ENCODE peak calls at places on chromosomes 5 and 9, in six cellular contexts. S, F, L, B, K and J are unnamed samples.

GRCh38 chr5:153979015-153979414 is 59.7 kb downstream of the FAM114A2 start:
- DNase-seq in S (no peak), F (no peak), L (no peak), B (no peak), K (no peak), J (no peak)

GRCh38 chr9:27194401-27195091 is 85.5 kb downstream of the TEK start:
- DNase-seq in S (no peak), F (peak), L (no peak), B (peak), K (no peak), J (no peak)

GRCh38 chr5:129046151-129046550 is 48.4 kb upstream of the ISOC1 start:
- DNase-seq in S (no peak), F (peak), L (no peak), B (no peak), K (no peak), J (no peak)

GRCh38 chr9:115923903-115924668 is 229.5 kb upstream of the PAPPA start:
- DNase-seq in S (no peak), F (peak), L (no peak), B (no peak), K (peak), J (no peak)

GRCh38 chr5:127909078-127909477 is 174.5 kb upstream of the SLC12A2 start:
- DNase-seq in S (no peak), F (peak), L (no peak), B (peak), K (no peak), J (peak)

GRCh38 chr9:19488721-19489120 is 79.9 kb downstream of the ACER2 start:
- DNase-seq in S (no peak), F (no peak), L (no peak), B (no peak), K (no peak), J (no peak)

GRCh38 chr9:21770877-21771560 is 31.4 kb upstream of the MTAP start:
- DNase-seq in S (no peak), F (peak), L (no peak), B (peak), K (no peak), J (no peak)

GRCh38 chr5:118752992-118753391 is 235.4 kb downstream of the DTWD2 start:
- DNase-seq in S (no peak), F (no peak), L (no peak), B (no peak), K (no peak), J (no peak)

GRCh38 chr5:103532116-103532734 is 30.4 kb downstream of the NUDT12 start:
- DNase-seq in S (no peak), F (no peak), L (no peak), B (no peak), K (no peak), J (no peak)

GRCh38 chr9:120820095-120820494 is 22.6 kb downstream of the PSMD5 start:
- DNase-seq in S (no peak), F (no peak), L (no peak), B (no peak), K (no peak), J (no peak)

GRCh38 chr5:152632380-152632779 is 227.3 kb upstream of the NMUR2 start:
- DNase-seq in S (no peak), F (no peak), L (no peak), B (no peak), K (no peak), J (no peak)

GRCh38 chr5:83914199-83914598 is 193.5 kb upstream of the HAPLN1 start:
- DNase-seq in S (no peak), F (peak), L (no peak), B (no peak), K (no peak), J (no peak)

GRCh38 chr9:71363286-71363961 is 242.0 kb upstream of the TRPM3 start:
- DNase-seq in S (no peak), F (no peak), L (no peak), B (no peak), K (no peak), J (no peak)

GRCh38 chr9:33114746-33115145 is 38.3 kb upstream of the SMU1 start:
- DNase-seq in S (no peak), F (no peak), L (no peak), B (no peak), K (no peak), J (peak)

GRCh38 chr9:33113799-33114547 is 37.5 kb upstream of the SMU1 start:
- DNase-seq in S (no peak), F (no peak), L (no peak), B (no peak), K (no peak), J (no peak)

GRCh38 chr9:33117306-33117705 is 40.8 kb upstream of the SMU1 start:
- DNase-seq in S (no peak), F (no peak), L (no peak), B (no peak), K (no peak), J (no peak)

GRCh38 chr9:33117816-33118215 is 41.3 kb upstream of the SMU1 start:
- DNase-seq in S (no peak), F (no peak), L (no peak), B (no peak), K (no peak), J (no peak)

DNA sequence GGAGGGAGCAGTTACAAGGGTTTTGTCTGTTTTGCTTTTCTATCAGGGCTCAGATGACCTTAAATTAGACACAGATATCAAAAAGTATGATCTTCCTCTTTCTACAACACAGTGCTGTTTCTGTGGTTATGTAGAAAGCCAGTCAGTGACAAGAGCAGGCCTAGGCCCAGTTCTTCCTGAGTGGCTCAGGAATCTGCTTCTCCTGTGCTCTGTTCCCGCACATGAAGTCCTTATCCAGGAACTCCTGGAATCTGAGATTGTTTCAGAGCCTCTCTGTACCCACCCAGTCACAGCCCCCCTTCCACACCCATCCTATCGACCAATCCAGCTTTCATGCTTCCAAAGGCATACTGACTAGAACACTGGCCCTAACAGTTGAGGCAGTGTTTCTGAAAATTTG is 40.4 kb upstream of the SMU1 start:
- DNase-seq in S (no peak), F (no peak), L (no peak), B (no peak), K (no peak), J (peak)
- H3K27ac ChIP-seq in S (no peak), F (no peak), L (peak), B (no peak), K (peak), J (no peak)

GRCh38 chr9:130834371-130835311 is at the start of gene ABL1:
- DNase-seq in S (peak), F (peak), L (peak), B (peak), K (peak), J (peak)
- TF ChIP-seq POLR2A in S (no peak), F (peak), L (no peak), B (no peak), K (no peak), J (no peak)

GRCh38 chr5:150376799-150377771 is 19.6 kb downstream of the TCOF1 start:
- DNase-seq in S (no peak), F (peak), L (no peak), B (no peak), K (no peak), J (no peak)
- H3K27ac ChIP-seq in S (no peak), F (peak), L (no peak), B (no peak), K (no peak), J (no peak)

DNA sequence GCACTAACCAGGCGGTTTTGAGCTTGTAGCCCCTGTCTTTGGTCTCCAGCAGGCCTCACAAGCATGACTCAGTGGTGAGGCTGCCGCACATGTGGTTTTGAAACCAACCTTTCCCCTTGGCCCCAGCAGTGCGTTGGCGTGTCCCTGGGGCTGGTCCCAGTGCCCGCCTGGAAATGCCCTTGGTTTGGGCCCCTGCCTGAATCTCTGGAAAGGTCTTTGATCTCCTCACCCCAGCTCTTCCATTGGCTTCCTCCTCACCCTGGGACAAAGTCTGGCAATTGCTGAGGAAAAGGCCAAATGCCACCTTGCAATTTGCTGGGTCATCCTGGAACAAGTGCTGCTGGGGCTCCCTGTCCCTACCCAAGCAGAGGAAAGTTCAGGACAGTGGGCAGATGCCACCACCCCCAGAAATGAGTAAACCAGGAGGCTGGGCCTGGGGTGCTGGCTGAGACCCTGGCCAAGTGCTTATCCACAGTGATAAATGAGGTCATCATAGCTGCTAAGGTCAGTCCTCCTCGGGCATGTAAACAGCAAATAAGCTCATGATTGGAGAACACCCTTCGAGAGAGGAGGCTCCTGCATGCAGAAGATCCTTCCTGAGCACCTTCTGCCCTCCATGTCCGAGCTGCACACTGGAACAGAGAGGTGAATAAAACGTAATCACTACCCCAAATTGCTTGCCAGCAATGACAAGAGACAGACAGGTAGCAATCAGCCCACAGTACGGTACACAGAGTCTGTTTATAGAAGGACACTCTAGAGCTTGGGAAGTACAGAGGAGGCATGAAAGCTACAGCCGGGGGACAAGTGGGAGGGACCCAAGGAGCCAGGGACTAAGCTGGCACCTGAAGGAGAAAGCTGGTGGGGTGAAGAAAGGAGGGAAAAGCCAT is 98.9 kb upstream of the CPEB4 start:
- DNase-seq in S (no peak), F (peak), L (no peak), B (peak), K (no peak), J (peak)
- TF ChIP-seq POLR2A in S (no peak), F (no peak), L (no peak), B (no peak), K (no peak), J (peak)

DNA sequence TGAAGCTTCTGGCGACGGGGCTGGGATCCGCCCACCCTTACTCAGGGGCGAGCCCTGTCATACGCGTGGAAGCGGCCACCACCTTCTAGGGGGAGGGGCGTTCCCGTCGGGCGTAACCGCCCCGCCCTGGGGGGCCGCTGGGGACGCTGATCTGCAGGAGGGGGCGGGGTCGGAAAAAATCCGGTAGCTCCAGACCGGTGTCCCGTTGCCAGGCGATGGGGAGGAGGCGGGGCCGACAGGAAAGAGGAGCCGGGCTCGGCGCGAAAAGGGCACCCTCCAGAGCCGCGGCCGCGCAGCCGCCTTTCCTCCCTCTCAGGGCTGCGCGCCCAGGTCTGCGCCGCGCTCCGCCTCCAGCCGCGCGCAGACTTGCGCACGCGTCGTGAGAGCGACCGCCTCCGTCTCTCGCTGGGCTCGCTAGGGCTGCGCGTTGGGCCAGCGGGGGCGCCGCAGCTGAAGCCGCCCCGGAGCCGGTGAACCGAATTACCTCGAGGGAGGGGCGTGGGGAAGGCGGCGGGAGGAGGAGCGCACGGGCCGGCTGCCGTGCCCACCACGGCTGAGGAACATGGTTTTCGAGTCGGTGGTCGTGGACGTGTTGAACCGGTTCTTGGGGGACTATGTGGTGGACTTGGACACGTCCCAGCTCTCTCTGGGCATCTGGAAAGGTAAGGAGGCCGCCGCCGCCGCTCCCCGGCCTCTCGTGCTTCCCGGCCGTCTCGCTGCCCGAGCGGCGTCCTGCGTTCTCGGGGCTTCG is at the start of gene VPS13A:
- DNase-seq in S (peak), F (peak), L (peak), B (peak), K (peak), J (peak)
- H3K27ac ChIP-seq in S (peak), F (peak), L (peak), B (peak), K (peak), J (peak)

GRCh38 chr5:54315736-54316135 is 5.4 kb upstream of the ARL15 start:
- DNase-seq in S (no peak), F (no peak), L (no peak), B (no peak), K (no peak), J (no peak)
- TF ChIP-seq POLR2A in S (no peak), F (no peak), L (no peak), B (no peak), K (no peak), J (no peak)